ENCODE peak calls at places on chromosomes 4 and X, in eight cellular contexts. Y is CD8-positive, alpha-beta T cell; D is AG10803; P is psoas muscle; J is cardiac fibroblast; X is tibial artery; E is AG04450; L is GM12865. W is an unnamed sample.

GRCh38 chr4:99811850-99812249 is 4.8 kb upstream of the DAPP1 start:
- DNase-seq in Y (peak), D (peak), P (no peak), J (peak), X (no peak), E (no peak), L (peak), W (peak)

GRCh38 chr4:173074501-173074946 is 94.1 kb upstream of the GALNT7 start:
- DNase-seq in Y (no peak), D (peak), P (no peak), J (peak), X (no peak), E (peak), L (peak), W (peak)

GRCh38 chr4:84496356-84497219 is 2.5 kb downstream of the NKX6-1 start:
- DNase-seq in Y (no peak), D (no peak), P (no peak), J (no peak), X (no peak), E (no peak), L (no peak), W (no peak)

GRCh38 chrX:9278475-9279270 is 186.2 kb upstream of the TBL1X start:
- DNase-seq in Y (no peak), D (peak), P (no peak), J (no peak), X (no peak), E (no peak), L (no peak), W (no peak)

GRCh38 chr4:174613979-174614378 is 91.7 kb upstream of the HPGD start:
- DNase-seq in Y (no peak), D (no peak), P (no peak), J (no peak), X (no peak), E (no peak), L (no peak), W (no peak)

GRCh38 chr4:113584407-113585150 is 177.0 kb downstream of the CAMK2D start:
- DNase-seq in Y (no peak), D (peak), P (peak), J (peak), X (no peak), E (peak), L (no peak), W (peak)

GRCh38 chr4:74768857-74769525 is 25.3 kb downstream of the BTC start:
- DNase-seq in Y (no peak), D (no peak), P (no peak), J (peak), X (no peak), E (no peak), L (peak), W (peak)

GRCh38 chrX:40156472-40157227 is 58.9 kb upstream of the BCOR start:
- DNase-seq in Y (no peak), D (no peak), P (no peak), J (no peak), X (no peak), E (no peak), L (no peak), W (no peak)

GRCh38 chr4:183905081-183905592 is at the start of gene STOX2:
- DNase-seq in Y (no peak), D (peak), P (peak), J (peak), X (peak), E (no peak), L (no peak), W (peak)

GRCh38 chrX:49230500-49231232 is 2.5 kb downstream of the CACNA1F start:
- DNase-seq in Y (peak), D (no peak), P (peak), J (no peak), X (peak), E (no peak), L (peak), W (no peak)

GRCh38 chrX:16213970-16214369 is 46.7 kb downstream of the MAGEB17 start:
- DNase-seq in Y (no peak), D (peak), P (no peak), J (peak), X (no peak), E (no peak), L (no peak), W (peak)

GRCh38 chr4:154467886-154468285 is 23.7 kb downstream of the DCHS2 start:
- DNase-seq in Y (no peak), D (peak), P (no peak), J (peak), X (no peak), E (no peak), L (no peak), W (peak)

GRCh38 chrX:75230296-75230695 is 43.6 kb upstream of the UPRT start:
- DNase-seq in Y (no peak), D (no peak), P (no peak), J (no peak), X (no peak), E (no peak), L (peak), W (no peak)

GRCh38 chr4:122827899-122828601 is 1.4 kb downstream of the FGF2 start:
- DNase-seq in Y (peak), D (peak), P (no peak), J (peak), X (peak), E (no peak), L (peak), W (peak)

GRCh38 chr4:112518675-112519074 is 2.7 kb upstream of the NEUROG2 start:
- DNase-seq in Y (no peak), D (no peak), P (no peak), J (no peak), X (no peak), E (no peak), L (no peak), W (no peak)

GRCh38 chr4:112520598-112521122 is 4.7 kb upstream of the NEUROG2 start:
- DNase-seq in Y (no peak), D (no peak), P (no peak), J (no peak), X (no peak), E (no peak), L (no peak), W (no peak)

GRCh38 chr4:112517911-112518310 is 1.9 kb upstream of the NEUROG2 start:
- DNase-seq in Y (no peak), D (no peak), P (no peak), J (no peak), X (no peak), E (no peak), L (no peak), W (no peak)

GRCh38 chr4:112521123-112522116 is 5.4 kb upstream of the NEUROG2 start:
- DNase-seq in Y (no peak), D (no peak), P (no peak), J (no peak), X (no peak), E (no peak), L (peak), W (no peak)

GRCh38 chr4:112519689-112520597 is 4.0 kb upstream of the NEUROG2 start:
- DNase-seq in Y (no peak), D (no peak), P (no peak), J (no peak), X (no peak), E (no peak), L (peak), W (no peak)
- TF ChIP-seq CTCF in Y (no peak), D (no peak), P (no peak), J (no peak), X (no peak), E (no peak), L (peak), W (no peak)

DNA sequence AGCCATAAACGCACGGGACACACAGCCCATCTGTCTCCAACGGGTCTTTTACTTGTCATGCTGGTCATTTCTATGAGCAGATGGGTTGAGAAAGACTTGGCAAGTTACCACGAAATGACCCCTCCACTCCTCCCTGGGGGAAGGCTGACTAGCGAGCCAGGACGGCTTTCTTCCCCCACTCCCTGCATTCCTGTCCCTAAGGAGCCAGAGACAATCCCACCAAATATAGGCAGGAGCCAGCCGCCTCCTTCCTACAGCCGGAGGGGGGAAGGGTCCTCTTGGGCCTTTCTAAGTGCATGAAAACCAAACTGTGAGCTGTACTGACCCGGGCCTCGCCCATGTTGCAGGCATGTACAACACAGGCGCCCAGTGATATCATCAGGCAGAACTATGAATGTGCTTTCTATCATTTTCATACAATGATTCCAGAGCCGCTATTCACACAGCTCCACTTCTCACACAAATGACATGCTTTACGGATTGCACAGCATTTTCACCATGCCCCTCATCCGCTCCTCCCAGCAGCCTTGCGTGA is 28.6 kb downstream of the AFAP1 start:
- DNase-seq in Y (no peak), D (peak), P (peak), J (peak), X (peak), E (peak), L (no peak), W (peak)
- H3K4me3 ChIP-seq in Y (no peak), D (peak), P (no peak), J (peak), X (peak), E (peak), L (no peak), W (peak)

DNA sequence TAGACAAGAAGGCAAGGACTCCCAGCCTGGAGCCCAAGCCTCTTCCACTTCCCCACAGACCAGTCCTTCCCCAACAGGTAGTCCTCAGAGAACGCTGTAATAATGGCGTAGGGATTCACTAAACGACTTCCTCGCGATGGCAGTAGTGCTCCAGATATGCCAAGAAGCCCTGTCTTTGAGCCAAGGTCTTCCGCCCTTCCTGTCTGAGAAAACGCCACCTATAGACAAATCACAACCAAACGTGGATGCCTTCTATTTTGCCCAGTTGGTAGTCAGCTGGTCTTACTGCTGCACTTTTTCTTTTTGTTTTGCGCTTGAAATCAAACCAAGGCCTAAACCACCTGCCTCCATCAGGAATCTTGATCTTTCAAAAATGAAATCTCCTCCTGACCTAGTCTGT is 203.3 kb downstream of the OR13H1 start:
- DNase-seq in Y (no peak), D (no peak), P (peak), J (no peak), X (no peak), E (no peak), L (peak), W (peak)
- TF ChIP-seq CTCF in Y (no peak), D (no peak), P (peak), J (no peak), X (no peak), E (no peak), L (no peak), W (peak)

GRCh38 chrX:147637190-147637589 is 274.5 kb upstream of the FMR1 start:
- DNase-seq in Y (no peak), D (no peak), P (no peak), J (no peak), X (no peak), E (no peak), L (no peak), W (no peak)
- H3K4me3 ChIP-seq in Y (no peak), D (no peak), P (no peak), J (no peak), X (no peak), E (no peak), L (no peak), W (no peak)

W was measured in fibroblast of villous mesenchyme.